ENCODE peak calls at places on chromosomes 11 and 22, in nine cellular contexts. F is left colon, Y is neural progenitor cell, M is kidney tubule cell, T is HCT116, V is NCI-H1436, L is nephron progenitor cell, A is NCI-H460, J is right cardiac atrium. K is an unnamed sample.

GRCh38 chr11:61049854-61050253 is 52.4 kb upstream of the CD5 start:
- DNase-seq in F (no peak), Y (no peak), M (no peak), T (no peak), V (no peak), L (no peak), A (no peak), J (no peak), K (no peak)

GRCh38 chr11:104075091-104075490 is 38.7 kb downstream of the DDI1 start:
- DNase-seq in F (no peak), Y (no peak), M (no peak), T (no peak), V (no peak), L (no peak), A (no peak), J (no peak), K (no peak)

GRCh38 chr11:23423656-23424055 is 563.4 kb upstream of the CCDC179 start:
- DNase-seq in F (no peak), Y (no peak), M (no peak), T (no peak), V (no peak), L (no peak), A (no peak), J (no peak), K (no peak)

GRCh38 chr11:111916768-111917167 is 1.9 kb upstream of the C11orf52 start:
- DNase-seq in F (no peak), Y (no peak), M (no peak), T (no peak), V (no peak), L (no peak), A (no peak), J (no peak), K (no peak)

GRCh38 chr22:23509571-23510302 is 70.4 kb downstream of the IGLL1 start:
- DNase-seq in F (no peak), Y (no peak), M (no peak), T (no peak), V (peak; percentile 54), L (no peak), A (no peak), J (peak; percentile 36), K (no peak)

GRCh38 chr11:35138949-35139881 is at the start of gene CD44:
- DNase-seq in F (peak; percentile 84), Y (peak; percentile 59), M (peak; percentile 89), T (peak; percentile 73), V (no peak), L (peak; percentile 42), A (peak; percentile 30), J (peak; percentile 70), K (peak; percentile 37)

GRCh38 chr11:45512749-45513148 is 152.7 kb downstream of the CHST1 start:
- DNase-seq in F (no peak), Y (no peak), M (peak; percentile 23), T (no peak), V (no peak), L (no peak), A (no peak), J (no peak), K (no peak)

GRCh38 chr11:7480132-7480531 is 5.2 kb upstream of the OLFML1 start:
- DNase-seq in F (no peak), Y (no peak), M (no peak), T (no peak), V (no peak), L (no peak), A (no peak), J (no peak), K (no peak)

GRCh38 chr11:116773203-116774112 is 671 bp upstream of the BUD13 start:
- DNase-seq in F (no peak), Y (no peak), M (peak; percentile 26), T (no peak), V (no peak), L (peak; percentile 74), A (no peak), J (no peak), K (peak; percentile 36)

GRCh38 chr11:13784441-13784840 is 116.0 kb downstream of the FAR1 start:
- DNase-seq in F (no peak), Y (no peak), M (no peak), T (no peak), V (no peak), L (no peak), A (no peak), J (no peak), K (no peak)

GRCh38 chr11:3859373-3859881 is 4.0 kb downstream of the STIM1 start:
- DNase-seq in F (peak; percentile 70), Y (no peak), M (no peak), T (no peak), V (no peak), L (no peak), A (no peak), J (peak; percentile 54), K (no peak)

GRCh38 chr22:37185646-37186227 is 2.3 kb downstream of the C1QTNF6 start:
- DNase-seq in F (no peak), Y (no peak), M (no peak), T (no peak), V (no peak), L (no peak), A (no peak), J (peak; percentile 8), K (no peak)